ENCODE peak calls at places on chromosomes 3 and 15, in four cellular contexts. One of them, this sample, is unnamed.

GRCh38 chr15:86915811-86916331 is 836.2 kb downstream of the AGBL1 start:
- DNase-seq in IMR-90: peak
- DNase-seq in PC-3: peak
- DNase-seq in endothelial cell of umbilical vein: no peak
- DNase-seq in this sample: peak

GRCh38 chr3:32421991-32422859 is 30.6 kb downstream of the CMTM7 start:
- DNase-seq in PC-3: peak
- DNase-seq in endothelial cell of umbilical vein: peak
- DNase-seq in IMR-90: peak
- DNase-seq in this sample: peak

GRCh38 chr3:166071-166470 is 30.5 kb upstream of the CHL1 start:
- DNase-seq in IMR-90: no peak
- DNase-seq in PC-3: no peak
- DNase-seq in endothelial cell of umbilical vein: no peak
- DNase-seq in this sample: no peak

GRCh38 chr15:59371458-59372351 is 966 bp downstream of the MYO1E start:
- DNase-seq in endothelial cell of umbilical vein: peak
- DNase-seq in IMR-90: no peak
- DNase-seq in PC-3: peak
- DNase-seq in this sample: peak

GRCh38 chr3:8458711-8459110 is 42.9 kb upstream of the LMCD1 start:
- DNase-seq in IMR-90: peak
- DNase-seq in endothelial cell of umbilical vein: peak
- DNase-seq in PC-3: no peak
- DNase-seq in this sample: no peak

GRCh38 chr15:96418146-96418545 is 87.6 kb downstream of the NR2F2 start:
- DNase-seq in IMR-90: no peak
- DNase-seq in PC-3: no peak
- DNase-seq in endothelial cell of umbilical vein: no peak
- DNase-seq in this sample: no peak

GRCh38 chr15:83747050-83747717 is 93.3 kb downstream of the ADAMTSL3 start:
- DNase-seq in IMR-90: peak
- DNase-seq in PC-3: peak
- DNase-seq in endothelial cell of umbilical vein: no peak
- DNase-seq in this sample: peak

GRCh38 chr15:40483919-40484318 is 13.1 kb downstream of the CHST14 start:
- DNase-seq in endothelial cell of umbilical vein: no peak
- DNase-seq in IMR-90: no peak
- DNase-seq in PC-3: no peak
- DNase-seq in this sample: no peak

GRCh38 chr3:184465883-184466412 is 86.1 kb downstream of the CHRD start:
- DNase-seq in PC-3: no peak
- DNase-seq in endothelial cell of umbilical vein: no peak
- DNase-seq in IMR-90: no peak
- DNase-seq in this sample: no peak
- H3K9ac ChIP-seq in PC-3: no peak
- H3K9ac ChIP-seq in endothelial cell of umbilical vein: no peak
- H3K9ac ChIP-seq in IMR-90: no peak
- H3K9ac ChIP-seq in this sample: no peak

GRCh38 chr3:63384382-63384781 is 106.3 kb downstream of the SYNPR start:
- DNase-seq in endothelial cell of umbilical vein: no peak
- DNase-seq in PC-3: no peak
- DNase-seq in IMR-90: no peak
- DNase-seq in this sample: no peak

GRCh38 chr3:63383040-63383439 is 104.9 kb downstream of the SYNPR start:
- DNase-seq in IMR-90: no peak
- DNase-seq in endothelial cell of umbilical vein: no peak
- DNase-seq in PC-3: no peak
- DNase-seq in this sample: no peak

GRCh38 chr3:63387568-63387967 is 109.5 kb downstream of the SYNPR start:
- DNase-seq in PC-3: peak
- DNase-seq in endothelial cell of umbilical vein: no peak
- DNase-seq in IMR-90: no peak
- DNase-seq in this sample: peak

GRCh38 chr3:63386568-63386967 is 108.5 kb downstream of the SYNPR start:
- DNase-seq in IMR-90: no peak
- DNase-seq in endothelial cell of umbilical vein: no peak
- DNase-seq in PC-3: no peak
- DNase-seq in this sample: no peak

GRCh38 chr3:63385629-63386028 is 107.5 kb downstream of the SYNPR start:
- DNase-seq in PC-3: no peak
- DNase-seq in endothelial cell of umbilical vein: no peak
- DNase-seq in IMR-90: no peak
- DNase-seq in this sample: no peak
- H3K9ac ChIP-seq in PC-3: no peak
- H3K9ac ChIP-seq in endothelial cell of umbilical vein: no peak
- H3K9ac ChIP-seq in IMR-90: no peak
- H3K9ac ChIP-seq in this sample: no peak

GRCh38 chr3:35664460-35664919 is 25.2 kb downstream of the ARPP21 start:
- DNase-seq in IMR-90: peak
- DNase-seq in PC-3: no peak
- DNase-seq in endothelial cell of umbilical vein: peak
- DNase-seq in this sample: no peak
- H3K9ac ChIP-seq in IMR-90: no peak
- H3K9ac ChIP-seq in PC-3: no peak
- H3K9ac ChIP-seq in endothelial cell of umbilical vein: no peak
- H3K9ac ChIP-seq in this sample: no peak

GRCh38 chr3:126910231-126910630 is 72.7 kb upstream of the PLXNA1 start:
- DNase-seq in IMR-90: no peak
- DNase-seq in endothelial cell of umbilical vein: no peak
- DNase-seq in PC-3: no peak
- DNase-seq in this sample: no peak

GRCh38 chr3:126913524-126913923 is 69.4 kb upstream of the PLXNA1 start:
- DNase-seq in PC-3: peak
- DNase-seq in IMR-90: no peak
- DNase-seq in endothelial cell of umbilical vein: no peak
- DNase-seq in this sample: peak

GRCh38 chr3:126912491-126913195 is 70.3 kb upstream of the PLXNA1 start:
- DNase-seq in IMR-90: no peak
- DNase-seq in PC-3: no peak
- DNase-seq in endothelial cell of umbilical vein: no peak
- DNase-seq in this sample: no peak

GRCh38 chr3:126912027-126912422 is 70.9 kb upstream of the PLXNA1 start:
- DNase-seq in endothelial cell of umbilical vein: no peak
- DNase-seq in PC-3: no peak
- DNase-seq in IMR-90: no peak
- DNase-seq in this sample: no peak

DNA sequence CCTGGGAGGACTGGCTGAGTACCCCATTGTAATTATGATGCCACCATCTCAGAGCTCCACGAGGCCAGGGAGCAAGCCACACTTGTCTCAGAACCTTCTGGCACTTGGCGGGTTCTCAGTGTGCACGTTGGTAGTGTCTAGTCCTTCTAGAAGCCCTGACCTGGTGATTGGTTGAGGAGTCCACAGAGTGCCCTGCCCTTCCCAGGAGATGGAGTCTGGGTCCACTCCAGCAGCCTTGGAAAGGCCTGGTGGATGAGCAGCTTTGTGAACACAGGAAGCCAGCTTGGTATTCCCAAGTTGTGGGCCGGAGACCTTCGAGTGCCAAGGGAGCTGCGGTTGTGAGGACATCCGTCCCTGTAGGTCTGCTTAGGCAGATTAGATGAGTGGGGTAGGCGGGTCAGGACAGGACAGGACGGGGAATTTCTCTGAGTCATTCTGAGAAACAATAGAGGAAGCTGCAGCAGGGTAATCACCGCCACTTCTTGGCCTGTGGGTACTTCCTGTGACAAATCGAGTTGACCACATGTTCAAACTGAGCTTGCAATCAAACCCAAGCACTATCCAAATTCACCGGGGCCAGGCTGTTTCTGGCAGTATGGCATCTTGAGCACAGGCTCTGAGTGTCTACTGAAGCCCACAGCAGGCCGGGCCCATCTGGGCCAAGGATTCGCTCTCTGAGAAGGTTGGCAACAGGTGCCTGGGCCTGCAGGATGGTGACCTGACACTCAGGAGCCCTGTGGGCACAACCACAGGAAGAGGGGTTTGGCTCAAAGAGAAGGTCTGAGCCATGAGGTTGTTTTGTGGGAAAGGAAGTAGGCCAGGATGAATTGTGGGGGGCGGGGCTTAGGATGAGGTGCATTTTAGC is 71.5 kb upstream of the PLXNA1 start:
- DNase-seq in IMR-90: peak
- DNase-seq in PC-3: peak
- DNase-seq in endothelial cell of umbilical vein: peak
- DNase-seq in this sample: peak
- H3K9ac ChIP-seq in IMR-90: no peak
- H3K9ac ChIP-seq in PC-3: peak
- H3K9ac ChIP-seq in endothelial cell of umbilical vein: no peak
- H3K9ac ChIP-seq in this sample: peak

GRCh38 chr15:42092666-42093445 is 1.5 kb downstream of the PLA2G4D start:
- DNase-seq in IMR-90: no peak
- DNase-seq in endothelial cell of umbilical vein: no peak
- DNase-seq in PC-3: no peak
- DNase-seq in this sample: no peak
- H3K9ac ChIP-seq in IMR-90: no peak
- H3K9ac ChIP-seq in endothelial cell of umbilical vein: no peak
- H3K9ac ChIP-seq in PC-3: no peak
- H3K9ac ChIP-seq in this sample: no peak

GRCh38 chr3:150345021-150345538 is 63.0 kb upstream of the TSC22D2 start:
- DNase-seq in PC-3: peak
- DNase-seq in IMR-90: no peak
- DNase-seq in endothelial cell of umbilical vein: no peak
- DNase-seq in this sample: peak
- H3K9ac ChIP-seq in PC-3: no peak
- H3K9ac ChIP-seq in IMR-90: no peak
- H3K9ac ChIP-seq in endothelial cell of umbilical vein: no peak
- H3K9ac ChIP-seq in this sample: peak

DNA sequence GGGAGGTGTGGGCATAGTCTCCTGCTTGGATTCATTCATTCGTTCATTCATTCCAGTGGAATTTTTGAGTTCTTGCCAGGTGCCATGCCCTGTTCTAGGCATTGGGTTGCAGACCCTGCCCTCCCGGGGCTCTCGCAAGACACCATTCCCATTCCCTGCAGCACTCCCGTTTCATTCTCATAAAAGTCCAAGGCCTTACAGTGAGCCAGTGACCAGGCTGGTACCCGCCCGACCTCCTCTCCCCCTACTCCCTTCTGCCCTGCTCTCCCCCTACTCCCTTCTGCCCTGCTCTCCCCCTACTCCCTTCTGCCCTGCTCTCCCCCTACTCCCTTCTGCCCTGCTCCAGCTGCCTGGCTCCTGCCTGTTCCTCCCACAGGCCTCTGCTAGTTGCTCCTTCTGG is 41.9 kb downstream of the AMOTL2 start:
- DNase-seq in endothelial cell of umbilical vein: no peak
- DNase-seq in PC-3: peak
- DNase-seq in IMR-90: no peak
- DNase-seq in this sample: no peak
- H3K9ac ChIP-seq in endothelial cell of umbilical vein: no peak
- H3K9ac ChIP-seq in PC-3: no peak
- H3K9ac ChIP-seq in IMR-90: peak
- H3K9ac ChIP-seq in this sample: no peak

DNA sequence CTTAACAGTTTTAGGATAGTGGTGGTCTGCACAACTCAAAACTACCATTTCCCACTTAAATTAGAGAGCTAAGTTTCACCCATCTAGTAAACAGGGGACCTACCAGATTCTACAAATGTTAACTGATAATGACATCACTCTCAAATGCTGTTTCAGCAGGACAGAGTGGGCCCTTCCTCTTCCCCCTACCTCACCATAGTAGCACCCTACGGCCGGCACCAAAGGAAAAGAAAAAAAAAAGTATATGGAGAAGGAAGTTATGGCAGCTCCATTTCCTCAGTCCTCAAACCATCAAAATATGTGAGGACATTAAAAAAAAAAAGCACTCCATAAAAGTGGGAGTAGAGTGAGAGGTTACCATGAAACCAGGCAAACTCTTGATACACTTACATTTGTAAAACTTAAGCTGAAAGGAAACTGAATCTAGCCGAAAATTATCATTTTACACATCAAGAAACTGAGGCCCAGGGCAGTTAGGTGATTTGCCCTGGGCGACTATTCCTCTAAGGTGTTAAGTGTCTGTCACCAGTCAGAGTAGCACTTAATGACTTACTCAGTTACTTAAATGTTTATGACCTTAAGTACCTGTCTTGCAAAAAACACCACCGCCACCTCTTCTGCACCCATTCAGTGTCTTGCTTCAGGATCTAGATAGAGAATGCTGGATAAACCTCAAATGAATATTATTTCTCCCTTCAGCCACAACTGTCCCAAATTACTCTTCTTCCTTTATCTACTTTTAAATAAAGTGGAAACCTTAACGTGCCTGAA is 2.7 kb downstream of the MSL2 start:
- DNase-seq in endothelial cell of umbilical vein: peak
- DNase-seq in PC-3: peak
- DNase-seq in IMR-90: no peak
- DNase-seq in this sample: peak
- H3K9ac ChIP-seq in endothelial cell of umbilical vein: peak
- H3K9ac ChIP-seq in PC-3: peak
- H3K9ac ChIP-seq in IMR-90: peak
- H3K9ac ChIP-seq in this sample: peak

DNA sequence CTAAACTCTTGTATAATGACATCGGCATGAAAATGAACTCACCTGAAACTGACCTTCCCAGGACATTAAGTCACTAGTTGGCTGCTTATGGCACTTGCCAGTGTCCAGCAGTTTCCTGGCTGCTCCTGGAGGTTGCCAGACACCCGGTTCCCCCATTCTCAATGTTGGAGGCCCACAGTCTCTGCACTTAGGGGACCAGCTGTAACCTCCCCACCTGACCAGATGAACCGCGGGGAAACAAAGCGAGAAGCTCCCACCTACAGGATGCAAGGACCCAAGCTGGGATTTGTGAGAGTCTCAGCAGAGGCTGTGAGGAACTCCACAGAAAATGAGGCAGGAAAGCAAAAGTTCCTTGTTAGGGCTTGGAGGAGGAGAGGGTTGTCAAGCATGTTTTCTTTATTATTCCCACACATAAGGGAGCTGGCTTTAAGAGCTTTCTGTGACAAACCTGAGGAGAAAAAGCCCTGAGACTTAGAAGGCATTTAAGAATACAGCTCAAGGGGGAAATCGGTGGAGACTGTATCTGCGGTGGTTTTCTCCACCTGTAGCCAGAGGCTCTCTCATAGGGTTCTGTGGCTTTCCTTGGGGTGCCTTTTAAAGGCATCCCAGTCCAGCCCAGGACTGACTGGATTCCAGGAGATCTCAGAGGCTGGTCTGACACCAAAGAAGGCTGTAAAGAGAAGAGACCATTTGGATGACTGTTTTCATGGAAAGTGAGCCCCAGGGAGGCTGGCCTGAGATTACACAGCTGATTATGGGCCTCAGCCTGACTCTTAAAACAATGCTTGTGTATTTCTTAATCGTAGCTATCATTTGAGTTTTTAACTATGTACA is 4.6 kb downstream of the TPM1 start:
- DNase-seq in IMR-90: no peak
- DNase-seq in PC-3: no peak
- DNase-seq in endothelial cell of umbilical vein: peak
- DNase-seq in this sample: peak
- H3K9ac ChIP-seq in IMR-90: peak
- H3K9ac ChIP-seq in PC-3: peak
- H3K9ac ChIP-seq in endothelial cell of umbilical vein: peak
- H3K9ac ChIP-seq in this sample: peak